ENCODE peak calls at places on chromosome 17, in seven cellular contexts. F is left ventricle myocardium inferior, P is small intestine, W is transverse colon, S is HAP-1, J is body of pancreas, G is AG04450. K is an unnamed sample.

GRCh38 chr17:37446027-37446426 is 39.3 kb downstream of the TADA2A start:
- DNase-seq in F (no peak), G (no peak), P (no peak), J (no peak), W (no peak), S (peak; percentile 22), K (peak; percentile 94)

GRCh38 chr17:42422958-42423712 is at the start of gene CAVIN1:
- DNase-seq in W (peak; percentile 93), S (peak; percentile 98), F (peak; percentile 100), P (peak; percentile 74), G (peak; percentile 97), J (peak; percentile 91), K (no peak)

GRCh38 chr17:47837401-47838039 is 3.6 kb downstream of the SCRN2 start:
- DNase-seq in S (no peak), J (no peak), W (no peak), F (no peak), G (no peak), P (no peak), K (no peak)

GRCh38 chr17:4537451-4538235 is 17.5 kb downstream of the MYBBP1A start:
- DNase-seq in F (no peak), J (no peak), G (no peak), S (no peak), P (no peak), W (no peak), K (no peak)

GRCh38 chr17:2595200-2595599 is 1.7 kb downstream of the PAFAH1B1 start:
- DNase-seq in P (no peak), F (no peak), G (no peak), S (no peak), J (no peak), W (no peak), K (no peak)

GRCh38 chr17:79420318-79421243 is 190.3 kb downstream of the RBFOX3 start:
- DNase-seq in W (no peak), F (no peak), P (no peak), G (no peak), S (no peak), J (no peak), K (no peak)

GRCh38 chr17:17179371-17179827 is 26.7 kb downstream of the PLD6 start:
- DNase-seq in W (no peak), J (no peak), F (no peak), P (no peak), G (no peak), S (no peak), K (no peak)

GRCh38 chr17:18025596-18026407 is 13.2 kb downstream of the ATPAF2 start:
- DNase-seq in S (no peak), J (no peak), G (no peak), F (no peak), P (no peak), W (no peak), K (no peak)

GRCh38 chr17:67107811-67108210 is 63.5 kb downstream of the CACNG1 start:
- DNase-seq in W (no peak), J (no peak), G (no peak), S (no peak), F (no peak), P (no peak), K (no peak)

GRCh38 chr17:48051706-48052486 is 3.7 kb downstream of the NFE2L1 start:
- DNase-seq in W (peak; percentile 50), P (peak; percentile 46), G (no peak), F (peak; percentile 74), J (peak; percentile 61), S (peak; percentile 82), K (no peak)

DNA sequence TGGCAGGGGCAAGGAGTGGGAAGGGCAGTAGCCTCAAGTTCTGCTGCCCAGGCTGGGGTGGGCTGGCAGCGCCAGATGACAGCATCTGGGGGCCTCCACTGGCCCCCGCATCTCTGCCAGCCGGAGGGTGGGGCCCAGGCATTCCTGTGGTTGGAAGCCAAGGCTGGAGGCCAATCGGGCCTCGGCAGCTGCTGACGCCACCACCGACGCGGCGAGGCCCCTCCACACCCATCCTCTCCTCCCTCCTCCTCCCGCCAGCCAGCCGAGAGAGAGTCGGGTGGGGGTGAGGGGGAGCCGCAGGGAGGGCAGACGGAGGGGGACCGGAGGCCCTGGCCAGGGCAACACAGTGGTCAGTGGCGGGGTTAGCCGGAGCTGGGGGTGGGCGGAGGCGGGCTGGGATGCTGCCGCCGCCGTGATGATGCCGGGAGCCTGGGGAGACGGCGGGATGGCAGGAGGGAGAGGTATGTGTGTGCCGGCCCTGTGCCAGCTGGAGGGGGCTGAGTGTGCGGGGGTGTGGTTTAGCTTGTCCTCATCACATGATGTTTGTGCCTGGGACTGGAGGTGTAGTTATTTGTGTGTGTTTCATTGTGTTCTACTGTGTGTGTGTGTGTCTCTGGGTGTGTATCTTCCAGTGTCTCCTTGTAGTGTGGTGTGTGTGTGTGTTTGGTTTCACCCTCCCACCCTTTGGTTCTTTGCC is 36.6 kb downstream of the ARHGAP23 start:
- DNase-seq in P (no peak), G (peak; percentile 83), S (no peak), W (peak; percentile 73), J (peak; percentile 52), F (peak; percentile 84), K (peak; percentile 57)
- H3K4me3 ChIP-seq in P (no peak overlapping the region), G (peak overlapping the region; percentile 68), S (no peak overlapping the region), W (peak overlapping the region; percentile 55), J (no peak overlapping the region), F (peak overlapping the region; percentile 67), K (peak overlapping the region; percentile 39)

DNA sequence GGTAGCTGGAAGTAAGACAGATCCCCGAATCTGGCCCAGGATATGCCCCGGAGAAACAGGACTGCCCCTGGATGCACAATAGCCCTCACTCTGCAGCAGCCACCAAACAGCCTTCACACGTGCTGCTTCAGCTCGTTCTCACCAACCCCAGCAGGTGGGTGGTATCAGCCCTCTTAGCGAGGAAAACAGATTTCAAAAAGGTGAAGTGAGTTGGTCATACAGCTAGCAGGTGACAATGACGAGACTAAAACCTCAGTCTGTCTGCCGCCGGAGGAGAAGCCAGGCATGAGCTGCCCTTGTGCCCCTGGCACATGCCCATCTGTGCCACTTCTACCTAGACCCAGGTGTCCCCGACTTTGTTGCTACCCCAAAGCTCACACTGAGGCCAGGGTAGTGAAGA is 92.4 kb downstream of the YPEL2 start:
- DNase-seq in F (no peak), S (no peak), G (no peak), J (no peak), P (no peak), W (no peak), K (no peak)
- H3K4me3 ChIP-seq in F (peak overlapping the region; percentile 12), S (no peak overlapping the region), G (no peak overlapping the region), J (no peak overlapping the region), P (no peak overlapping the region), W (no peak overlapping the region), K (no peak overlapping the region)

GRCh38 chr17:44170135-44170498 is 387 bp upstream of the ASB16 start:
- DNase-seq in W (no peak), P (no peak), J (no peak), S (no peak), F (no peak), G (no peak), K (no peak)
- H3K4me3 ChIP-seq in W (no peak overlapping the region), P (no peak overlapping the region), J (no peak overlapping the region), S (no peak overlapping the region), F (peak overlapping the region; percentile 68), G (no peak overlapping the region), K (no peak overlapping the region)

GRCh38 chr17:7017827-7018200 is 5.0 kb upstream of the BCL6B start:
- DNase-seq in G (no peak), W (no peak), F (no peak), J (no peak), P (no peak), S (no peak), K (no peak)

GRCh38 chr17:7019839-7020519 is 2.9 kb upstream of the BCL6B start:
- DNase-seq in P (no peak), F (no peak), G (no peak), S (peak; percentile 70), W (peak; percentile 68), J (peak; percentile 74), K (no peak)

GRCh38 chr17:7019406-7019805 is 3.4 kb upstream of the BCL6B start:
- DNase-seq in S (no peak), F (no peak), P (no peak), J (no peak), W (no peak), G (no peak), K (no peak)

GRCh38 chr17:7016886-7017826 is 4.7 kb downstream of the RNASEK start:
- DNase-seq in S (no peak), G (no peak), J (no peak), P (no peak), F (no peak), W (no peak), K (no peak)

GRCh38 chr17:7018331-7018964 is 4.4 kb upstream of the BCL6B start:
- DNase-seq in F (no peak), W (peak; percentile 34), G (no peak), S (no peak), J (no peak), P (no peak), K (no peak)
- H3K4me3 ChIP-seq in F (peak overlapping the region; percentile 68), W (no peak overlapping the region), G (no peak overlapping the region), S (no peak overlapping the region), J (no peak overlapping the region), P (no peak overlapping the region), K (no peak overlapping the region)

K was measured in kidney epithelial cell.